ENCODE peak calls at places on chromosomes 6 and 20, in five cellular contexts. One of them, this sample, is unnamed.

GRCh38 chr6:3230275-3231212 is 3.1 kb upstream of the TUBB2B start:
- DNase-seq in left colon: no peak
- DNase-seq in AG08396: no peak
- DNase-seq in NCI-H1105: peak; percentile 95
- DNase-seq in CD4-positive, alpha-beta T cell: no peak
- DNase-seq in this sample: peak; percentile 72

GRCh38 chr20:53124075-53124532 is 151.9 kb downstream of the TSHZ2 start:
- DNase-seq in left colon: no peak
- DNase-seq in AG08396: no peak
- DNase-seq in NCI-H1105: no peak
- DNase-seq in CD4-positive, alpha-beta T cell: no peak
- DNase-seq in this sample: no peak

GRCh38 chr20:35742741-35743523 is 872 bp upstream of the RBM39 start:
- DNase-seq in left colon: no peak
- DNase-seq in AG08396: no peak
- DNase-seq in NCI-H1105: no peak
- DNase-seq in CD4-positive, alpha-beta T cell: no peak
- DNase-seq in this sample: no peak

GRCh38 chr20:47088339-47088738 is 193.7 kb downstream of the EYA2 start:
- DNase-seq in left colon: peak; percentile 31
- DNase-seq in AG08396: no peak
- DNase-seq in NCI-H1105: no peak
- DNase-seq in CD4-positive, alpha-beta T cell: no peak
- DNase-seq in this sample: no peak

GRCh38 chr20:376750-377149 is 3.8 kb upstream of the TRIB3 start:
- DNase-seq in left colon: no peak
- DNase-seq in AG08396: no peak
- DNase-seq in NCI-H1105: no peak
- DNase-seq in CD4-positive, alpha-beta T cell: no peak
- DNase-seq in this sample: no peak

GRCh38 chr6:160951187-160952030 is 40.2 kb upstream of the MAP3K4 start:
- DNase-seq in left colon: no peak
- DNase-seq in AG08396: no peak
- DNase-seq in NCI-H1105: no peak
- DNase-seq in CD4-positive, alpha-beta T cell: no peak
- DNase-seq in this sample: no peak

GRCh38 chr6:12289655-12290489 is at the start of gene EDN1:
- DNase-seq in left colon: peak; percentile 80
- DNase-seq in AG08396: peak; percentile 81
- DNase-seq in NCI-H1105: peak; percentile 82
- DNase-seq in CD4-positive, alpha-beta T cell: peak; percentile 35
- DNase-seq in this sample: peak; percentile 75

GRCh38 chr6:56292505-56293181 is 45.3 kb upstream of the COL21A1 start:
- DNase-seq in left colon: no peak
- DNase-seq in AG08396: peak; percentile 60
- DNase-seq in NCI-H1105: peak; percentile 49
- DNase-seq in CD4-positive, alpha-beta T cell: no peak
- DNase-seq in this sample: peak; percentile 40

GRCh38 chr20:610130-611046 is at the start of gene TCF15:
- DNase-seq in left colon: no peak
- DNase-seq in AG08396: peak; percentile 45
- DNase-seq in NCI-H1105: no peak
- DNase-seq in CD4-positive, alpha-beta T cell: no peak
- DNase-seq in this sample: peak; percentile 75

GRCh38 chr20:25019381-25020155 is 27.0 kb upstream of the APMAP start:
- DNase-seq in left colon: peak; percentile 15
- DNase-seq in AG08396: no peak
- DNase-seq in NCI-H1105: no peak
- DNase-seq in CD4-positive, alpha-beta T cell: no peak
- DNase-seq in this sample: no peak

GRCh38 chr6:36912583-36912982 is 26.8 kb downstream of the C6orf89 start:
- DNase-seq in left colon: no peak
- DNase-seq in AG08396: peak; percentile 71
- DNase-seq in NCI-H1105: no peak
- DNase-seq in CD4-positive, alpha-beta T cell: peak; percentile 48
- DNase-seq in this sample: no peak

GRCh38 chr6:148814869-148815268 is 68.0 kb downstream of the UST start:
- DNase-seq in left colon: no peak
- DNase-seq in AG08396: no peak
- DNase-seq in NCI-H1105: no peak
- DNase-seq in CD4-positive, alpha-beta T cell: no peak
- DNase-seq in this sample: no peak

GRCh38 chr6:42197574-42198362 is 3.0 kb upstream of the GUCA1B start:
- DNase-seq in left colon: no peak
- DNase-seq in AG08396: peak; percentile 51
- DNase-seq in NCI-H1105: no peak
- DNase-seq in CD4-positive, alpha-beta T cell: peak; percentile 7
- DNase-seq in this sample: no peak

This sample was measured in BE2C.